ENCODE peak calls at places on chromosomes 13 and 19, in ten cellular contexts. One of them, this sample, is unnamed.

GRCh38 chr13:26449063-26449848 is 108.2 kb upstream of the WASF3 start:
- DNase-seq in stimulated activated CD4-positive, alpha-beta T cell treated with anti-CD3 and anti-CD28 coated beads, Interleukin-2, amount 100 ng/mL, for 4 hours: no peak
- DNase-seq in ELR: peak; percentile 49
- DNase-seq in fibroblast of the conjunctiva: no peak
- DNase-seq in colonic mucosa: no peak
- DNase-seq in foreskin fibroblast: no peak
- DNase-seq in AG09319: no peak
- DNase-seq in HuH-7: no peak
- DNase-seq in DND-41: no peak
- DNase-seq in fibroblast of mammary gland: peak; percentile 7
- DNase-seq in this sample: peak; percentile 48

GRCh38 chr13:67150608-67151007 is 79.5 kb downstream of the PCDH9 start:
- DNase-seq in DND-41: no peak
- DNase-seq in HuH-7: no peak
- DNase-seq in ELR: no peak
- DNase-seq in stimulated activated CD4-positive, alpha-beta T cell treated with anti-CD3 and anti-CD28 coated beads, Interleukin-2, amount 100 ng/mL, for 4 hours: no peak
- DNase-seq in AG09319: no peak
- DNase-seq in fibroblast of mammary gland: no peak
- DNase-seq in fibroblast of the conjunctiva: no peak
- DNase-seq in foreskin fibroblast: no peak
- DNase-seq in colonic mucosa: no peak
- DNase-seq in this sample: no peak

GRCh38 chr19:43997631-43998290 is 5.0 kb upstream of the ZNF230 start:
- DNase-seq in foreskin fibroblast: peak; percentile 58
- DNase-seq in fibroblast of the conjunctiva: no peak
- DNase-seq in colonic mucosa: no peak
- DNase-seq in ELR: peak; percentile 30
- DNase-seq in DND-41: no peak
- DNase-seq in fibroblast of mammary gland: peak; percentile 68
- DNase-seq in stimulated activated CD4-positive, alpha-beta T cell treated with anti-CD3 and anti-CD28 coated beads, Interleukin-2, amount 100 ng/mL, for 4 hours: no peak
- DNase-seq in HuH-7: no peak
- DNase-seq in AG09319: no peak
- DNase-seq in this sample: peak; percentile 45

GRCh38 chr13:51006067-51006800 is 96.6 kb downstream of the RNASEH2B start:
- DNase-seq in fibroblast of the conjunctiva: no peak
- DNase-seq in colonic mucosa: no peak
- DNase-seq in stimulated activated CD4-positive, alpha-beta T cell treated with anti-CD3 and anti-CD28 coated beads, Interleukin-2, amount 100 ng/mL, for 4 hours: no peak
- DNase-seq in fibroblast of mammary gland: peak; percentile 75
- DNase-seq in HuH-7: no peak
- DNase-seq in AG09319: no peak
- DNase-seq in DND-41: no peak
- DNase-seq in foreskin fibroblast: peak; percentile 68
- DNase-seq in ELR: no peak
- DNase-seq in this sample: peak; percentile 65

GRCh38 chr13:91361755-91362271 is 14.3 kb downstream of the MIR17HG start:
- DNase-seq in AG09319: no peak
- DNase-seq in colonic mucosa: no peak
- DNase-seq in stimulated activated CD4-positive, alpha-beta T cell treated with anti-CD3 and anti-CD28 coated beads, Interleukin-2, amount 100 ng/mL, for 4 hours: no peak
- DNase-seq in foreskin fibroblast: no peak
- DNase-seq in fibroblast of the conjunctiva: no peak
- DNase-seq in HuH-7: no peak
- DNase-seq in ELR: no peak
- DNase-seq in fibroblast of mammary gland: no peak
- DNase-seq in DND-41: no peak
- DNase-seq in this sample: no peak

GRCh38 chr13:44903596-44903995 is 85.7 kb downstream of the NUFIP1 start:
- DNase-seq in AG09319: peak; percentile 84
- DNase-seq in foreskin fibroblast: peak; percentile 88
- DNase-seq in HuH-7: no peak
- DNase-seq in fibroblast of mammary gland: peak; percentile 96
- DNase-seq in stimulated activated CD4-positive, alpha-beta T cell treated with anti-CD3 and anti-CD28 coated beads, Interleukin-2, amount 100 ng/mL, for 4 hours: no peak
- DNase-seq in fibroblast of the conjunctiva: peak; percentile 94
- DNase-seq in DND-41: no peak
- DNase-seq in ELR: no peak
- DNase-seq in colonic mucosa: peak; percentile 61
- DNase-seq in this sample: peak; percentile 87

GRCh38 chr19:43224855-43225253 is 19.4 kb upstream of the PSG4 start:
- DNase-seq in stimulated activated CD4-positive, alpha-beta T cell treated with anti-CD3 and anti-CD28 coated beads, Interleukin-2, amount 100 ng/mL, for 4 hours: no peak
- DNase-seq in DND-41: no peak
- DNase-seq in AG09319: no peak
- DNase-seq in HuH-7: no peak
- DNase-seq in ELR: no peak
- DNase-seq in fibroblast of mammary gland: no peak
- DNase-seq in foreskin fibroblast: no peak
- DNase-seq in fibroblast of the conjunctiva: no peak
- DNase-seq in colonic mucosa: no peak
- DNase-seq in this sample: no peak

GRCh38 chr13:42007844-42008243 is 40.6 kb upstream of the DGKH start:
- DNase-seq in colonic mucosa: no peak
- DNase-seq in HuH-7: no peak
- DNase-seq in stimulated activated CD4-positive, alpha-beta T cell treated with anti-CD3 and anti-CD28 coated beads, Interleukin-2, amount 100 ng/mL, for 4 hours: no peak
- DNase-seq in AG09319: no peak
- DNase-seq in DND-41: no peak
- DNase-seq in fibroblast of mammary gland: peak; percentile 44
- DNase-seq in ELR: peak; percentile 50
- DNase-seq in foreskin fibroblast: peak; percentile 69
- DNase-seq in fibroblast of the conjunctiva: no peak
- DNase-seq in this sample: peak; percentile 56

GRCh38 chr19:11587302-11587972 is 9.8 kb upstream of the ZNF627 start:
- DNase-seq in ELR: peak; percentile 80
- DNase-seq in colonic mucosa: peak; percentile 80
- DNase-seq in AG09319: peak; percentile 32
- DNase-seq in DND-41: peak; percentile 84
- DNase-seq in fibroblast of the conjunctiva: peak; percentile 53
- DNase-seq in fibroblast of mammary gland: peak; percentile 71
- DNase-seq in foreskin fibroblast: peak; percentile 84
- DNase-seq in HuH-7: peak; percentile 60
- DNase-seq in stimulated activated CD4-positive, alpha-beta T cell treated with anti-CD3 and anti-CD28 coated beads, Interleukin-2, amount 100 ng/mL, for 4 hours: peak; percentile 61
- DNase-seq in this sample: peak; percentile 89

GRCh38 chr19:10430505-10431253 is 10.3 kb downstream of the PDE4A start:
- DNase-seq in fibroblast of the conjunctiva: no peak
- DNase-seq in HuH-7: peak; percentile 68
- DNase-seq in fibroblast of mammary gland: no peak
- DNase-seq in colonic mucosa: peak; percentile 68
- DNase-seq in DND-41: no peak
- DNase-seq in stimulated activated CD4-positive, alpha-beta T cell treated with anti-CD3 and anti-CD28 coated beads, Interleukin-2, amount 100 ng/mL, for 4 hours: no peak
- DNase-seq in foreskin fibroblast: peak; percentile 76
- DNase-seq in ELR: peak; percentile 35
- DNase-seq in AG09319: peak; percentile 28
- DNase-seq in this sample: peak; percentile 81

GRCh38 chr19:46487178-46487801 is 8.4 kb downstream of the PNMA8B start:
- DNase-seq in DND-41: no peak
- DNase-seq in fibroblast of the conjunctiva: no peak
- DNase-seq in AG09319: no peak
- DNase-seq in stimulated activated CD4-positive, alpha-beta T cell treated with anti-CD3 and anti-CD28 coated beads, Interleukin-2, amount 100 ng/mL, for 4 hours: no peak
- DNase-seq in ELR: no peak
- DNase-seq in HuH-7: no peak
- DNase-seq in fibroblast of mammary gland: peak; percentile 21
- DNase-seq in colonic mucosa: no peak
- DNase-seq in foreskin fibroblast: no peak
- DNase-seq in this sample: peak; percentile 47

This sample was measured in GM23248.